ENCODE peak calls at places on chromosomes 2 and 18, in five cellular contexts. P is AG10803, Z is AG04449, S is OCI-LY7, L is neural progenitor cell. M is an unnamed sample.

GRCh38 chr2:151043484-151043883 is 218.2 kb downstream of the RBM43 start:
- DNase-seq in P (no peak), Z (no peak), S (no peak), L (no peak), M (no peak)

GRCh38 chr2:185633621-185634020 is 105.0 kb upstream of the FSIP2 start:
- DNase-seq in P (no peak), Z (no peak), S (no peak), L (peak; percentile 25), M (no peak)

GRCh38 chr2:168698959-168699358 is 103.5 kb upstream of the NOSTRIN start:
- DNase-seq in P (no peak), Z (no peak), S (no peak), L (no peak), M (no peak)

GRCh38 chr2:1849450-1849849 is 105.1 kb upstream of the PXDN start:
- DNase-seq in P (no peak), Z (no peak), S (no peak), L (no peak), M (no peak)

GRCh38 chr2:25700221-25700660 is 26.9 kb upstream of the DTNB start:
- DNase-seq in P (peak; percentile 42), Z (no peak), S (peak; percentile 56), L (peak; percentile 48), M (peak; percentile 81)

GRCh38 chr18:24995056-24995455 is 356.9 kb downstream of the ZNF521 start:
- DNase-seq in P (peak; percentile 58), Z (no peak), S (no peak), L (no peak), M (peak; percentile 82)

GRCh38 chr2:226063704-226064390 is 664.3 kb downstream of the NYAP2 start:
- DNase-seq in P (peak; percentile 85), Z (peak; percentile 46), S (no peak), L (peak; percentile 5), M (peak; percentile 80)

GRCh38 chr18:79855147-79855910 is 57.6 kb downstream of the KCNG2 start:
- DNase-seq in P (no peak), Z (no peak), S (peak; percentile 4), L (no peak), M (no peak)

GRCh38 chr18:44968336-44968735 is 287.6 kb downstream of the SETBP1 start:
- DNase-seq in P (no peak), Z (no peak), S (no peak), L (peak; percentile 25), M (no peak)

GRCh38 chr18:36814994-36815393 is 13.8 kb downstream of the TPGS2 start:
- DNase-seq in P (no peak), Z (no peak), S (no peak), L (no peak), M (no peak)

GRCh38 chr2:23385748-23386421 is 906 bp downstream of the KLHL29 start:
- DNase-seq in P (peak; percentile 34), Z (no peak), S (no peak), L (peak; percentile 60), M (no peak)

GRCh38 chr2:23386422-23387220 is 1.6 kb downstream of the KLHL29 start:
- DNase-seq in P (peak; percentile 33), Z (no peak), S (no peak), L (peak; percentile 67), M (peak; percentile 63)

GRCh38 chr2:23388292-23388691 is 3.3 kb downstream of the KLHL29 start:
- DNase-seq in P (no peak), Z (no peak), S (no peak), L (no peak), M (no peak)

GRCh38 chr2:23387849-23388248 is 2.9 kb downstream of the KLHL29 start:
- DNase-seq in P (no peak), Z (no peak), S (no peak), L (no peak), M (no peak)

DNA sequence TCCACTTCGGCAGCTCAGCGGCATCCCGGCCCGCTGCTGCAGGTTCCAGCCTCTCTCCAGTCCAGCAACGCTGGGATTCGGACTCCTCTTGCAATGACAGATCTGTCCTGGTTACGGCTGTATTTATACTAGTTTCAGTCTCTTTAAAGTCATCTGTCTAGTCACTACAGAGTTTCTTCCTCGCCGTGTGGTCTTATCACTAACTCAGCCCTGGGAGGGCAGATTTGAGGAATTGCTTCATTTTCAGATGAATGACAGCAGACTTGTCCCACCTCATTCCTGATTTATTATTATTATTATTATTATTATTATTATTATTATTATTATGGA is 2.2 kb downstream of the KLHL29 start:
- DNase-seq in P (no peak), Z (no peak), S (no peak), L (no peak), M (no peak)
- TF ChIP-seq CTCF in P (no peak), Z (no peak), S (no peak), L (no peak), M (no peak)

GRCh38 chr2:101692766-101693165 is 4.7 kb upstream of the MAP4K4 start:
- DNase-seq in P (no peak), Z (no peak), S (no peak), L (no peak), M (no peak)
- H3K4me3 ChIP-seq in P (no peak overlapping the region), Z (no peak overlapping the region), S (no peak overlapping the region), L (no peak overlapping the region), M (no peak overlapping the region)

DNA sequence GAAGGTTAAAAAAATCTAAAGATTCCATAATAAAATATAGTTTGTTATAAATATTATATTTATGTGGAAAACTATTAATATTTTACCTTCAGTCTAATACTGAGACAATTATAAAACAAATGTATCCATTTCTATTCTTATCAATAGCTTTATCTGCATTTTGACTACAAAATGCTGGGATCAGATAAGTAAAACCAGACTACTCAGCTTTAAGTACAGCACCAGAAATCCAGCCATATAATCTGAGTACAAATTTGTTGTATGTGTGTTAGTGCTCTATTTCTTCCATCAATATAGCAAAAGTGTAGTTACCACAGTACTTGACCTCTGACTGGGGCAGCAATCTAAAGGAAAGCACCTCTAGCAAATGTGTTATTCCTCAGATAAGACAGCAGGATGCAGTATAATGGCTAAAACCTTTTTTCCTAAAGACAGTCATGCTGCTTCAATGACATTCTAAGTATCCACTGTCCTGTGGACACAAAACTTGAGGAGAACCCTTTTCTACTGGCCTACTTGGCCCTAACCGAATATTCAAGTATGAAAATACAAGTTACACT is 68.1 kb downstream of the OLA1 start:
- DNase-seq in P (peak; percentile 6), Z (no peak), S (no peak), L (peak; percentile 31), M (no peak)
- TF ChIP-seq CTCF in P (no peak), Z (no peak), S (peak; percentile 27), L (peak; percentile 33), M (no peak)

GRCh38 chr2:218993345-218994315 is at the start of gene CRYBA2:
- DNase-seq in P (no peak), Z (no peak), S (no peak), L (peak; percentile 78), M (peak; percentile 34)
- H3K4me3 ChIP-seq in P (peak within 1 kb of the TSS; percentile 34), Z (peak within 1 kb of the TSS; percentile 43), S (no peak within 1 kb of the TSS), L (peak within 1 kb of the TSS; percentile 35), M (peak within 1 kb of the TSS; percentile 38)

M was measured in foreskin fibroblast.